ENCODE peak calls at places on chromosome 11, in six cellular contexts. P is A549, F is kidney tubule cell, M is RCC 7860, R is H4, Z is dorsolateral prefrontal cortex. Y is an unnamed sample.

GRCh38 chr11:10918698-10919097 is 60.8 kb upstream of the ZBED5 start:
- DNase-seq in P (no peak), Z (no peak), F (peak; percentile 28), R (no peak), M (no peak), Y (no peak)

GRCh38 chr11:121159721-121160120 is 58.7 kb downstream of the TECTA start:
- DNase-seq in F (no peak), P (no peak), Z (no peak), R (no peak), M (no peak), Y (no peak)

GRCh38 chr11:99370557-99371200 is 349.9 kb downstream of the CNTN5 start:
- DNase-seq in P (peak; percentile 9), Z (no peak), R (peak; percentile 66), M (no peak), F (peak; percentile 3), Y (no peak)

GRCh38 chr11:850777-851762 is 8.4 kb downstream of the TSPAN4 start:
- DNase-seq in P (no peak), F (no peak), Z (no peak), M (no peak), R (no peak), Y (no peak)

GRCh38 chr11:2684581-2684980 is 15.2 kb downstream of the KCNQ1OT1 start:
- DNase-seq in F (no peak), R (no peak), P (no peak), M (no peak), Z (no peak), Y (no peak)

GRCh38 chr11:111982532-111983186 is 42.5 kb upstream of the DLAT start:
- DNase-seq in Z (no peak), P (no peak), R (no peak), M (no peak), F (no peak), Y (no peak)

GRCh38 chr11:18972336-18972735 is 33.1 kb upstream of the MRGPRX1 start:
- DNase-seq in M (no peak), Z (no peak), P (no peak), F (no peak), R (no peak), Y (no peak)

GRCh38 chr11:102749101-102749725 is 24.5 kb upstream of the MMP8 start:
- DNase-seq in F (no peak), M (no peak), R (no peak), P (no peak), Z (no peak), Y (no peak)

GRCh38 chr11:133582731-133583130 is 50.4 kb upstream of the OPCML start:
- DNase-seq in F (no peak), R (no peak), P (no peak), Z (no peak), M (no peak), Y (no peak)

GRCh38 chr11:28526406-28526751 is 418.2 kb downstream of the METTL15 start:
- DNase-seq in M (no peak), F (peak; percentile 9), Z (no peak), R (peak; percentile 43), P (peak; percentile 40), Y (no peak)

GRCh38 chr11:73758451-73758850 is 2.4 kb downstream of the RAB6A start:
- DNase-seq in R (no peak), P (no peak), M (no peak), F (no peak), Z (no peak), Y (no peak)

Y was measured in PC-9.